ENCODE peak calls at places on chromosomes 6 and 20, in four cellular contexts. U is H1, Z is mesendoderm, I is IMR-90. B is an unnamed sample.

GRCh38 chr20:1291191-1291741 is 25.2 kb downstream of the SNPH start:
- DNase-seq in U (no peak), Z (peak; percentile 38), I (peak; percentile 66), B (no peak)

GRCh38 chr6:147135211-147135672 is 69.0 kb upstream of the STXBP5 start:
- DNase-seq in U (no peak), Z (no peak), I (peak; percentile 95), B (no peak)

GRCh38 chr6:44264154-44265002 is 973 bp downstream of the NFKBIE start:
- DNase-seq in U (no peak), Z (no peak), I (peak; percentile 31), B (no peak)

GRCh38 chr6:148967546-148967945 is 220.7 kb downstream of the UST start:
- DNase-seq in U (no peak), Z (no peak), I (no peak), B (peak; percentile 50)

GRCh38 chr6:27495386-27496135 is 22.7 kb upstream of the ZNF184 start:
- DNase-seq in U (peak; percentile 95), Z (peak; percentile 98), I (peak; percentile 91), B (peak; percentile 92)

GRCh38 chr6:43834528-43835145 is 64.6 kb downstream of the VEGFA start:
- DNase-seq in U (no peak), Z (no peak), I (no peak), B (no peak)

GRCh38 chr6:146028250-146028789 is 542 bp upstream of the GRM1 start:
- DNase-seq in U (peak; percentile 93), Z (peak; percentile 75), I (peak; percentile 42), B (peak; percentile 82)

GRCh38 chr6:33761922-33762629 is 15.4 kb upstream of the IP6K3 start:
- DNase-seq in U (peak; percentile 75), Z (peak; percentile 70), I (peak; percentile 32), B (peak; percentile 71)

GRCh38 chr6:138541793-138542481 is 42.6 kb upstream of the NHSL1 start:
- DNase-seq in U (no peak), Z (peak; percentile 61), I (no peak), B (no peak)

GRCh38 chr6:46776070-46776752 is 17.0 kb upstream of the MEP1A start:
- DNase-seq in U (no peak), Z (no peak), I (no peak), B (no peak)

DNA sequence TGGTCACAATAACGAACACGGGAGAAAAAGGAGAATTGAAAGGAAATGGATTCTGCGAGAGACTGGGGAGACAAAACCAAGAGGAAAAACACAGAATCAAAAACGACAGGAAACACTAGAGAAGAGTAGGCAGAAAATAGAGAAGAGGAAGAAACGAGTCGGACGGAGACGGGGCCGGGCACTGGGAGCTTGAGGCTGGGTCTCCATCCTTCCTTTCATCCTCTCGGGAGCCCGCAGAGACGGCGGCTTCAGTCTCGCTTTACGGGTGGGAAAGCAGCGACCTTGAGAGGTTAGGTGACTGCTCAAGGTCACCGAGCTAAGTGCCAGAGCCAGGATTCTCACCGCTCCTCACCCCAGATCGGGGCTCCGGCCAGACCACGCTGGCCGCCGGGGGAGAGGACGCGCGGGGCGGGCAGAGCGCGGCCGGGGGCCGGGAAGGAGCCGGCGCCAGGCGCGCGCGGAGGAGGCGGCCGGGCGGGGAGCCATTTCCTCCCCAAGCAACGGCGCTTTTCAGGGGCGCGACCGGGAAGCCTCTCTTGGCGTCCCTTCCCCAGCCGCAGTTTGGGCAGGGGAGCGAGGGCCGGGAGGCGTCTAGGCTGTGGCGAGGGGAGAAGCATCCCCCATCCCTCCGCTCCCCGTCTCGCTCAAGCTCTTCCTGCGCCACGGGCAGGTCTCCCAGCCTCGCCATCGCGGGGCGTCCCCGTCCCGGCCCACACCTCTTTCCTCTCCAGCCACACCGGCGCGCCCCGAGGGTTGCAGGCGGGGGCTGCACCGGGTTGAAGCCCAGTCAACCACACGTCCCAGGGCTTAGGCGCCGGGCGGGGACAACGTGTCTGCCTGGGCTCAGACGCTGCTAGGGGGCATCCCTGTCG is 24.0 kb upstream of the MAP3K7 start:
- DNase-seq in U (peak; percentile 77), Z (peak; percentile 82), I (peak; percentile 4), B (peak; percentile 75)
- H3K56ac ChIP-seq in U (peak overlapping the region; percentile 42), Z (peak overlapping the region; percentile 94), I (no peak overlapping the region), B (no peak overlapping the region)

DNA sequence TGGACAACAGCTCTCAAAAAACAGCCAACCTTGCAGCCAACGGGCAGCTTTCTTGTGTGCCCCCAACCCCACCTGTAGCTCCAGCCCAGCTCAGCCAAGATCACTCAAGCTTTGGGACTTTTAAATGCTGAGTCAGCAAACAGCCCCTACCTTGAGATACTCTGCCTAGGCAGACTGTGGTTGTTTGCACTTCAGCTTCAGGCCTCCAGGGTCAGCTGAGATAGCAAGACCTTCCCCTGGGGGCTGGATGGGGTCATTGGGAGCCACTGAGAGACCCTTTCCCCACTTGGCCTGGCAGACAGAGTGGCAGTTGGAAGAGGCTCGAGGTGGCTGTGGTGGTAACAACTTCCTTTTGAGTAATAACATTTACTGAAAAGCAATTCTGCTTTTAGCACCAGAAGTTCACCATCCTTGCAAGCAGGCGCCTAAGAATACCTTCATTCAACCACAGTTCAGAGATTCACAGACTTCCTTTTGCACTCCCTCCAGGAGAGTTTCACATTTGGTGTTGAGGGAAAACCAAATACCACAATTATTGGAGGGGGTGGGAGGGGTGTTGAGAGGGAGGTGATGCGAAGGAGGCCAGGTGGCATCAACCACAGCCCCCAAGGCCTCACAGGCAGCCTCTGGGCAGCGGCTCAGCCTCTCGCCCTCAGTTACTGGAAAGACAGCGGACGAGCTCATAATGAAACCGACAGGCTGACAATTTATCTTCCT is 148.0 kb downstream of the CEBPB start:
- DNase-seq in U (no peak), Z (peak; percentile 72), I (peak; percentile 23), B (peak; percentile 58)
- H3K18ac ChIP-seq in U (no peak overlapping the region), Z (no peak overlapping the region), I (peak overlapping the region; percentile 30), B (no peak overlapping the region)

GRCh38 chr20:17958326-17959256 is 10.0 kb downstream of the SNX5 start:
- DNase-seq in U (no peak), Z (no peak), I (peak; percentile 61), B (no peak)
- H3K56ac ChIP-seq in U (no peak overlapping the region), Z (peak overlapping the region; percentile 27), I (no peak overlapping the region), B (no peak overlapping the region)

GRCh38 chr6:136225496-136225895 is 24.6 kb downstream of the MTFR2 start:
- DNase-seq in U (no peak), Z (peak; percentile 6), I (peak; percentile 31), B (no peak)

GRCh38 chr6:136226674-136227377 is 23.3 kb downstream of the MTFR2 start:
- DNase-seq in U (no peak), Z (no peak), I (peak; percentile 74), B (no peak)

GRCh38 chr6:136228811-136229210 is 21.3 kb downstream of the MTFR2 start:
- DNase-seq in U (no peak), Z (no peak), I (no peak), B (no peak)

GRCh38 chr6:136230219-136230980 is 19.7 kb downstream of the MTFR2 start:
- DNase-seq in U (no peak), Z (no peak), I (peak; percentile 27), B (no peak)

DNA sequence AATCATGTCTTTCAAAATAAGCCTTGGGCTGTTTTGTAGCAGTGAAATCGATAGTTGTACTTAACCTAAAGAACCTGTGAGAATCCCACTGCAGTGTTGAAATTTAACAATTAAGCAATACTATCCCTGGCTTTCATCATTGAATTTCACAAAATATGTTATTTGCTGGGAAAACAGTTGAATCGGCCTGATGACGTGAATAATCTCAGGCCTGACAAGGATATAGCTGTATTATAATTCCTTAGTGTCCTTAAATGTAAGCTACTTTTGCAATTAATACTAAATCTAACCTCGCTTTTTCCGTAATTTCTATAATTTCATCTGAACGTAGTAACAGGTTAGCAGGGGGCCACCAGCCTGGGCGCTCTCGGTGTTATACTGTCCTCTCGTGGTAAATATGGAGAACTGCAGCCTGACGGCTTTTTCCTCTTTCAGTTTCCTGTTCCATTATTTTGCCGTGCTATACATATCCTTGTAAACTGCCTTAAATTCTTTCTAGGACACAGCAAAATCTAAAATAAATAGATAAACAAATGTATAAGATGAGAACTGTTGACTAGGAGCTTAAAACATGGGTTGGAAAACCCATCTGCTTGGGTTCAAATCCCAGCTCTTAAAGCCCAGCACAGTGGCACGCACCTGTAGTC is 24.0 kb downstream of the MTFR2 start:
- DNase-seq in U (peak; percentile 72), Z (peak; percentile 45), I (peak; percentile 67), B (peak; percentile 36)
- H3K18ac ChIP-seq in U (no peak overlapping the region), Z (no peak overlapping the region), I (peak overlapping the region; percentile 23), B (no peak overlapping the region)

GRCh38 chr6:52595796-52596130 is 18.9 kb upstream of the TRAM2 start:
- DNase-seq in U (no peak), Z (no peak), I (no peak), B (no peak)
- H3K56ac ChIP-seq in U (no peak overlapping the region), Z (no peak overlapping the region), I (peak overlapping the region; percentile 90), B (no peak overlapping the region)

GRCh38 chr6:163287626-163288025 is 126.9 kb upstream of the QKI start:
- DNase-seq in U (no peak), Z (no peak), I (no peak), B (no peak)

GRCh38 chr6:163288066-163288465 is 126.5 kb upstream of the QKI start:
- DNase-seq in U (no peak), Z (no peak), I (no peak), B (no peak)

GRCh38 chr6:163288915-163289314 is 125.6 kb upstream of the QKI start:
- DNase-seq in U (no peak), Z (no peak), I (no peak), B (no peak)

GRCh38 chr6:163290545-163291274 is 123.8 kb upstream of the QKI start:
- DNase-seq in U (no peak), Z (no peak), I (no peak), B (no peak)

DNA sequence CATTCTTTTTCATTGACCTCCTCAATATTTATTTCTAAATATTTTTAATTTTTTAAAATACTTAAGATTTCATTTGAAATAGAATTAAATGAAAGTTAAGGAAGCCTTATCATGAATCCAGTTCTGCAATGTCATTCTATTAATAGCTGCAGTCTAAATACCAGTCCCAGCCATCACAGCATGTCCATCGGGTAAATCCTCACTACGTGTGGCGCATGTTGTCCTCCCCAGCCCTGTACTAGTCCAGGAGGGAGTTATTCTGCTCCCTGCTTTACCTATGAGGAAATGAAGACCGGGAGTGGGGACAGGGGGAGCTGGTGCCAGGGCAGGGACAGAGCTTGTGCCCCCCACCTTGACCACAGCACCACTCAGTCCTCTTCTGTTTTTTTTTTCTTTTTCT is 125.1 kb upstream of the QKI start:
- DNase-seq in U (no peak), Z (no peak), I (no peak), B (no peak)
- H3K18ac ChIP-seq in U (no peak overlapping the region), Z (no peak overlapping the region), I (no peak overlapping the region), B (no peak overlapping the region)

GRCh38 chr6:109007521-109007920 is 87.1 kb downstream of the SESN1 start:
- DNase-seq in U (no peak), Z (no peak), I (no peak), B (no peak)

GRCh38 chr6:109008951-109009760 is 85.5 kb downstream of the SESN1 start:
- DNase-seq in U (peak; percentile 92), Z (peak; percentile 92), I (peak; percentile 82), B (peak; percentile 90)

GRCh38 chr6:109008537-109008950 is 86.1 kb downstream of the SESN1 start:
- DNase-seq in U (no peak), Z (no peak), I (peak; percentile 55), B (no peak)

GRCh38 chr6:109006818-109007217 is 87.8 kb downstream of the SESN1 start:
- DNase-seq in U (no peak), Z (no peak), I (no peak), B (no peak)

GRCh38 chr6:109008061-109008460 is 86.6 kb downstream of the SESN1 start:
- DNase-seq in U (no peak), Z (no peak), I (no peak), B (no peak)
- H3K56ac ChIP-seq in U (no peak overlapping the region), Z (no peak overlapping the region), I (no peak overlapping the region), B (no peak overlapping the region)